ENCODE peak calls at places on chromosomes 16 and 17, in four cellular contexts. D is cardiac muscle cell, Y is A549, K is hepatocyte. Q is an unnamed sample. For H3K4me1, the result is how much of the 10 kb centered on the place peaks cover.

GRCh38 chr17:55825213-55825612 is 74.4 kb downstream of the PCTP start:
- DNase-seq in D (no peak), Y (peak), K (no peak), Q (peak)

GRCh38 chr17:32267690-32268205 is 2.1 kb downstream of the RHBDL3 start:
- DNase-seq in D (peak), Y (no peak), K (no peak), Q (peak)

GRCh38 chr16:79601092-79601977 is 798 bp upstream of the MAF start:
- DNase-seq in D (peak), Y (peak), K (peak), Q (no peak)

GRCh38 chr17:17159571-17159970 is 46.6 kb downstream of the PLD6 start:
- DNase-seq in D (no peak), Y (no peak), K (no peak), Q (no peak)

GRCh38 chr17:26807024-26807423 is 486.9 kb upstream of the WSB1 start:
- DNase-seq in D (no peak), Y (no peak), K (no peak), Q (no peak)

GRCh38 chr16:22191966-22192260 is 14.2 kb upstream of the EEF2K start:
- DNase-seq in D (peak), Y (peak), K (peak), Q (peak)

GRCh38 chr17:32936894-32937500 is 9.0 kb downstream of the TMEM98 start:
- DNase-seq in D (peak), Y (peak), K (peak), Q (peak)

GRCh38 chr17:28478940-28479615 is 5.6 kb downstream of the SLC13A2 start:
- DNase-seq in D (no peak), Y (no peak), K (no peak), Q (peak)

GRCh38 chr16:70661918-70662641 is 15.7 kb downstream of the IL34 start:
- DNase-seq in D (no peak), Y (no peak), K (no peak), Q (no peak)

GRCh38 chr17:36921131-36921851 is 16.0 kb upstream of the LHX1 start:
- DNase-seq in D (peak), Y (peak), K (peak), Q (peak)

GRCh38 chr16:87702325-87702811 is 63.4 kb downstream of the KLHDC4 start:
- DNase-seq in D (peak), Y (peak), K (peak), Q (no peak)

GRCh38 chr16:5820472-5820871 is 722.9 kb upstream of the EEF2KMT start:
- DNase-seq in D (no peak), Y (no peak), K (no peak), Q (no peak)

GRCh38 chr16:79644977-79645667 is 44.6 kb upstream of the MAF start:
- DNase-seq in D (no peak), Y (no peak), K (no peak), Q (peak)

GRCh38 chr17:52789829-52790228 is 631.3 kb upstream of the CA10 start:
- DNase-seq in D (no peak), Y (no peak), K (no peak), Q (no peak)

GRCh38 chr17:60230358-60230757 is 80.6 kb downstream of the CA4 start:
- DNase-seq in D (no peak), Y (no peak), K (no peak), Q (peak)

GRCh38 chr17:17971431-17972125 is 622 bp downstream of the TOM1L2 start:
- DNase-seq in D (peak), Y (peak), K (no peak), Q (no peak)

GRCh38 chr17:20968913-20969616 is 73.7 kb downstream of the USP22 start:
- DNase-seq in D (no peak), Y (no peak), K (no peak), Q (no peak)

GRCh38 chr17:79114455-79115301 is 40.1 kb downstream of the ENGASE start:
- DNase-seq in D (peak), Y (no peak), K (peak), Q (peak)

GRCh38 chr16:87132361-87133014 is 184.7 kb downstream of the C16orf95 start:
- DNase-seq in D (no peak), Y (no peak), K (peak), Q (peak)

GRCh38 chr16:68406458-68407041 is 41.8 kb downstream of the SMPD3 start:
- DNase-seq in D (no peak), Y (no peak), K (peak), Q (no peak)

GRCh38 chr17:82230627-82231311 is 1.9 kb downstream of the SLC16A3 start:
- DNase-seq in D (peak), Y (peak), K (peak), Q (peak)

GRCh38 chr16:69727916-69728270 is 1.5 kb upstream of the NQO1 start:
- DNase-seq in D (no peak), Y (no peak), K (no peak), Q (no peak)

GRCh38 chr17:15409721-15410247 is 57.6 kb downstream of the CDRT4 start:
- DNase-seq in D (no peak), Y (no peak), K (no peak), Q (peak)

GRCh38 chr16:81431554-81432353 is 12.9 kb upstream of the CMIP start:
- DNase-seq in D (no peak), Y (no peak), K (no peak), Q (no peak)

GRCh38 chr16:69773255-69773947 is 11.3 kb downstream of the WWP2 start:
- DNase-seq in D (no peak), Y (no peak), K (no peak), Q (no peak)

GRCh38 chr16:15055141-15056053 is 477 bp downstream of the NTAN1 start:
- DNase-seq in D (no peak), Y (peak), K (peak), Q (peak)

GRCh38 chr16:1920727-1921155 is 2.5 kb upstream of the HS3ST6 start:
- DNase-seq in D (peak), Y (no peak), K (peak), Q (no peak)

GRCh38 chr17:8237886-8238285 is 10.0 kb downstream of the CTC1 start:
- DNase-seq in D (no peak), Y (no peak), K (no peak), Q (no peak)

GRCh38 chr17:57380055-57380356 is 123.7 kb downstream of the MSI2 start:
- DNase-seq in D (no peak), Y (no peak), K (no peak), Q (no peak)

GRCh38 chr17:80574496-80574895 is 29.9 kb downstream of the RPTOR start:
- DNase-seq in D (no peak), Y (no peak), K (no peak), Q (no peak)
- H3K4me1 ChIP-seq in D (under half), Y (under half), K (under half), Q (under half)

DNA sequence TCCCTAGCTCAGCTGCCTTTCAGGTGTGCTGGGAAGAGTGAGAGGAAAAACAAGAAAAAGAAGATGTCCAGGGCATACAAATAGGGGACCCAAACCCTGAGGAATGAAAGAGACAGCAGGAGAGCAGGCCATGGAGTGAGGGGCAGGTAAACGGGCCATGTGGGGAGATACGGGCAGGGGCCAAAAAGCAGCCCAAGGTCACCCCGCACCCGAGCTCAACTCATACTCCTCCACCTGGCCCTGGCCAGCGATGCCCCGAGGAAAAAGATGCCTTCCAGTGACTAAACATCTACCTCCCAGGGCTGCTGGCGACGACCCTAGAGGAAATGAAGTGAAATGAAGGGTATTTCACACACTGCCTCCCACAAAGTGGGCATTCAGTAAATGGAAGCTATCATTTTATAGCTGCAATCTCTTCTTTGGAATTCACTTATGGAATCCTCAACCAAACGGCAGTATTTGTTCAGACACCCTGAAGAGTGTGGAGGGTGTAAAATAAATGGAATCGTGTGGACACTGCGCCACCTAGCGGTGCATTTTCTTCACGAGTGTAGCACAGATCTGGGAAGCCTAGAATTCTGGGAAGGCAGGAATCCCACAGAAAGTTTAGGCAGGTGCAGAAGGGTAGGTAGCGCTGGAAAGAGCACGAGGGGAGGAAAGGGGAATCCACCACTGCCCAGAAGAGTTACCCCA is 14.9 kb downstream of the ELAC2 start:
- DNase-seq in D (peak), Y (peak), K (peak), Q (peak)
- TF ChIP-seq CTCF in D (peak), Y (peak), K (peak), Q (peak)

DNA sequence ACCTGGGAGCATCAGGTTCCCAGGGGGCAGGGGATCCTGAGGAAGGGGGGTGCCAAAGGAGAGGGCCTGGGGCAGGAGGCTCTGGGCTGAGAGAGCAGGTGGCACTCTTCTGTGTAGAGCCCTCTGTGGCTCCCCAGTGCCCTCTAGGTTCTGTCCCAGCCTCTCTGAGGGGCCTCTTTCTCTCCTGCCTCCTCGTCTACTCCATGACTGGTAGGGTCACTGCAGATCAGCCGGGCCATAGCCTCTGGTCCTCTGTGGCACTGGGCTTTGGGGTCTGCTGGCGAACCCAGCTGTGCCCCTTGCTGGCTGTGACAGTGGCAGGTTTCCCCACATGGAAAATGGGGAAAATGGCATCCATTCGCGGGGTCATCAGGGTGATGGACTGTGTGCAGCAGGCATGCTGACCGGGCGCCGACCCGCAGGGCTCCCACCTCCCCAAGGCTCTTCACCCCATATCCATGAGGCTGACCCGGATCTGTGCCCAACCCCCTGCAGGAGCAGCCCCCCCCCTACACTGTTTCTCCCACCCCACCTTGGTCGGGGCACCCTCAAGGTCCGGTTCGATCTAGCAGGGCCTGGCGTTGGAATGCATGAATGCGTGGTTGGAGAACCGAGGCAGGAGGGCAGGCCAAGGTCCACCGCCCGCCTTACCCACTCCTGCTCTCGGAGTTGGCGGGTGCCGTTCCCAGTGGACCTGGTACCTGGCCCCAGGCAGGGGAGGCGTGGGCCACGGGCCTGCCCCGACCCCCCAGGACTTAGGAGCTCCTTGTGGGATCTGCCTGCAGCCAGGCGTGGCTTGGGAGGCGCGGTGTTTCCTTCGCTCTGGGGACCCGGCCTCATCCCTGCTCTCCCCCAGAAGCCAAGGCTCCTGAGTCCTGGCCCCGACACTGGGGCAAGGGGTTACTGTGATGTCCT is 6.5 kb downstream of the GLIS2 start:
- DNase-seq in D (no peak), Y (no peak), K (no peak), Q (no peak)
- H3K4me1 ChIP-seq in D (under half), Y (half or more), K (half or more), Q (half or more)

GRCh38 chr17:34894971-34895370 is 66.3 kb downstream of the CCT6B start:
- DNase-seq in D (no peak), Y (no peak), K (no peak), Q (no peak)

GRCh38 chr17:34895388-34895787 is 65.9 kb downstream of the CCT6B start:
- DNase-seq in D (peak), Y (no peak), K (no peak), Q (no peak)

DNA sequence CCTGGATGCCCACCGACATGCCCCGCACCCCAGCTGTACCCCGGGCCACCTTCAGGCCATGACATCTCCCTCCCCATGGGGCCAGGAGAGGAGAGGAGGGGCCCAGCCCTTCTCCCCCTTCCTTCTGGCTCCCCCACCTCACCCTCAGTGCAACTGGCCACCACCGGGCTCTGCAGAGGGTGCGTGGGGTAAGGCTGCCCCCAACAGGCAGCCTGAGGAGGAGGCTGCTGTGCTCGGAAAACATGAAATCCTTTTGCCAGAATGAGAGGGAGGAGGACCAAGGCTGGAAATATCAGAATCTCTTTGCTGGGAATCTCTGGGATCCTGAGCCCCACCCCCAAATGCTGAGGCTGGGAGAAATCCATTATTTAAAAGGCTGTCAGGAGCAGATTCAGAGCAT is 68.4 kb downstream of the CCT6B start:
- DNase-seq in D (peak), Y (peak), K (peak), Q (no peak)
- TF ChIP-seq CTCF in D (peak), Y (peak), K (peak), Q (peak)

Q was measured in mammary epithelial cell.